ENCODE peak calls at places on chromosomes 12 and 14, in five cellular contexts. O, F, H, V and E are unnamed samples.

GRCh38 chr12:113087193-113087592 is 30.7 kb downstream of the DTX1 start:
- DNase-seq in O (no peak), F (no peak), H (no peak), V (no peak), E (no peak)

GRCh38 chr12:119673634-119674033 is 5.7 kb downstream of the PRKAB1 start:
- DNase-seq in O (peak; percentile 63), F (no peak), H (no peak), V (no peak), E (no peak)

GRCh38 chr14:78566017-78566858 is 396.1 kb downstream of the NRXN3 start:
- DNase-seq in O (peak; percentile 63), F (peak; percentile 70), H (peak; percentile 81), V (peak; percentile 62), E (peak; percentile 70)

GRCh38 chr14:89351364-89351957 is 65.6 kb downstream of the FOXN3 start:
- DNase-seq in O (no peak), F (no peak), H (peak; percentile 76), V (no peak), E (peak; percentile 84)

GRCh38 chr14:61484011-61484410 is 162.6 kb downstream of the PRKCH start:
- DNase-seq in O (no peak), F (no peak), H (no peak), V (no peak), E (no peak)

GRCh38 chr12:122866379-122866778 is 29.5 kb downstream of the VPS37B start:
- DNase-seq in O (peak; percentile 40), F (no peak), H (peak; percentile 71), V (no peak), E (peak; percentile 92)

GRCh38 chr12:100427078-100427477 is 46.6 kb upstream of the NR1H4 start:
- DNase-seq in O (no peak), F (no peak), H (no peak), V (no peak), E (no peak)

GRCh38 chr14:106883218-106883692 is 1356.9 kb downstream of the TMEM121 start:
- DNase-seq in O (no peak), F (no peak), H (no peak), V (no peak), E (peak; percentile 30)

GRCh38 chr12:91877461-91878230 is 268.0 kb downstream of the BTG1 start:
- DNase-seq in O (no peak), F (no peak), H (no peak), V (no peak), E (no peak)

GRCh38 chr14:72745991-72746980 is 147.6 kb downstream of the DPF3 start:
- DNase-seq in O (no peak), F (peak; percentile 72), H (peak; percentile 15), V (no peak), E (peak; percentile 35)

GRCh38 chr14:99716091-99716849 is 32.2 kb downstream of the CYP46A1 start:
- DNase-seq in O (no peak), F (no peak), H (no peak), V (peak; percentile 9), E (no peak)

GRCh38 chr14:44759263-44759662 is 202.5 kb downstream of the KLHL28 start:
- DNase-seq in O (no peak), F (no peak), H (no peak), V (no peak), E (no peak)

GRCh38 chr12:124767075-124767821 is 96.4 kb downstream of the SCARB1 start:
- DNase-seq in O (peak; percentile 73), F (peak; percentile 69), H (peak; percentile 86), V (peak; percentile 69), E (peak; percentile 85)

GRCh38 chr12:51676875-51677274 is 85.8 kb downstream of the SCN8A start:
- DNase-seq in O (no peak), F (no peak), H (no peak), V (no peak), E (no peak)

GRCh38 chr14:100827140-100827517 is 1.2 kb downstream of the MEG3 start:
- DNase-seq in O (no peak), F (no peak), H (no peak), V (no peak), E (no peak)

GRCh38 chr14:100826371-100827139 is 637 bp downstream of the MEG3 start:
- DNase-seq in O (no peak), F (no peak), H (no peak), V (no peak), E (no peak)

GRCh38 chr14:100828448-100828834 is 2.5 kb downstream of the MEG3 start:
- DNase-seq in O (no peak), F (no peak), H (no peak), V (no peak), E (no peak)

GRCh38 chr14:100825691-100826331 is at the start of gene MEG3:
- DNase-seq in O (peak; percentile 42), F (peak; percentile 37), H (no peak), V (peak; percentile 28), E (no peak)

DNA sequence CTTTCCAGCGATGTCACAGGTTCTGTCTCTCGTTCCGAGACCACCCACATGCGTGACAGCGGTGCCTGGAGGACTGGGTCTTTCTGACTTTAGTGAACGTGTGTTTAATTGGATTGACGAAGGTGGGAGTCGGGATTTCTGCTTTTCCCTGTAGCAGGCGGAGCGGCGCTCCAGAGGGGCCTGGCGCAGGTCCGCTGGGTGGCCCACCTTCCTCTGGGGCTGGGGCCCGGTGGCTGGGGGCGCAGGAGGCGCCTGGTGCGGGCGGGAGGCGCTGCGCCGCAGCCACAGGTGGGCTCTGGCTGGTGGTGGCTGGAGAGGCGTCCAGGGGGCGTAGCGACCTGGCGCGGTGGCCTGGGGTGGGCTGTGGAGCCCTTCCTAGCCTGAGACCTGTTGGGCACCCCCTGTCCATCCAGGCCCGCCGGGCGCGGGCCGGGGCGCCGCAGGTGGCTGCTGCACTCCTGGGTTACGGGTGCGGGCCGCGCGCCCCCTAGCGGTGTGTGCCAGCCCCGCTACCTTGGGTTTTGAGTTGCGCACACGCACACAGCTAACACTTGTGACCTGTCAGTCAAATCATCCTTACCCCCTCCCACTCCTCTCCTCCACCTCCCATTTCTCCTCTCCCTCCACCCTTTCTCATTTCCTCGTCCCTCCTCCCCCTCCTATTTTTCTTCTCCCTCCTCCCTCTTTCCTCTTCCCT is 2.0 kb downstream of the MEG3 start:
- DNase-seq in O (no peak), F (no peak), H (no peak), V (no peak), E (no peak)
- TF ChIP-seq POLR2A in O (no peak), F (no peak), H (no peak), V (no peak), E (no peak)

GRCh38 chr12:11761869-11762567 is 112.5 kb downstream of the ETV6 start:
- DNase-seq in O (no peak), F (no peak), H (no peak), V (no peak), E (no peak)
- TF ChIP-seq POLR2A in O (no peak), F (no peak), H (no peak), V (no peak), E (no peak)

DNA sequence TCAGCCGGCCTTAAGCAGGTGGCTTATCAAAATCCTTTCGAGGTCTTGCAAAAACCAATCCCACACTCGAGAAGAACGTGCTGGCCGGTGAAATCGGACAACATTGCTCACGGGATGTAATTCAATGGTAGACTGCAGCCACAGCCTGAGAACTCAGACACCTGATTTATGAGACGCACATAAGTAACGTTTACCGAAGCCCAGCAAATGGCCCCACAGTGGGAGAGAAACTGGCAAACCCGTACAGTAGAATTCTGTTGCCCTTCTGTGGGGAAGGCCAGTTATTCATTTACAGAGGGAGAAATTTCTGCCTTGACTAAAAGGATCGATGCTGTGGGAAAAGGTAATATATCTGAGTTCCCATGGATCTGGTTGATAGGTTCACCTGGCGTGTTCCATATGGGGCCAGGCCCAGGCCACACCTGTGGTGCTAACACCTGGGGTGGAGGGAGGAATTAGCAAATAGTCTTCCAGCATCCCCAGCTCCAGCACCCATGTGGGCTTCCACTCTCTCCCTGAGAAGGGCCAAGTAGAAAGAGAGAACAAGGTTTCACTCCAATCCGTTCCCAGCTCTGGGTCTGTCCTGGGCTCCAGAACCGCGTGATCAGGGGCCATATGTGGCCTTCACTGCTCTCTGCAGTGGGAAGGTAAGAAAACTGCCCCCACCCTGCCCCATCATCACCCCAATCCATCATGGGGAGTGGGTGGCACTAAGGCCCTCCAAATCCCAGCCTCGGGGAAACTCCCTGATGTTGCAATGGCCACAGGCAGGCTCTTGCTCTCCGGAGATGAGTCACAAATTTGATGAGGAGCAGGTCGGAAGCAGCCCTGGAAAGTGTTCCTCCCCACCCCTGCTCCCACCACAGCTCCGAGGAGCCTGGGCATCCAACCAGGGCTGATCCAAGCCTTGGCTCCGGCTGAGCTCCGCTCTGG is 12.7 kb downstream of the BDKRB1 start:
- DNase-seq in O (peak; percentile 50), F (peak; percentile 30), H (no peak), V (peak; percentile 58), E (no peak)
- TF ChIP-seq POLR2A in O (no peak), F (no peak), H (no peak), V (no peak), E (no peak)

GRCh38 chr12:12583510-12583909 is 20.8 kb upstream of the DUSP16 start:
- DNase-seq in O (no peak), F (no peak), H (no peak), V (no peak), E (no peak)

GRCh38 chr12:12577786-12578185 is 15.1 kb upstream of the DUSP16 start:
- DNase-seq in O (no peak), F (no peak), H (no peak), V (no peak), E (no peak)

GRCh38 chr12:12585115-12585862 is 22.6 kb upstream of the DUSP16 start:
- DNase-seq in O (no peak), F (no peak), H (no peak), V (no peak), E (no peak)

GRCh38 chr12:12582895-12583303 is 20.2 kb upstream of the DUSP16 start:
- DNase-seq in O (no peak), F (no peak), H (no peak), V (no peak), E (no peak)

DNA sequence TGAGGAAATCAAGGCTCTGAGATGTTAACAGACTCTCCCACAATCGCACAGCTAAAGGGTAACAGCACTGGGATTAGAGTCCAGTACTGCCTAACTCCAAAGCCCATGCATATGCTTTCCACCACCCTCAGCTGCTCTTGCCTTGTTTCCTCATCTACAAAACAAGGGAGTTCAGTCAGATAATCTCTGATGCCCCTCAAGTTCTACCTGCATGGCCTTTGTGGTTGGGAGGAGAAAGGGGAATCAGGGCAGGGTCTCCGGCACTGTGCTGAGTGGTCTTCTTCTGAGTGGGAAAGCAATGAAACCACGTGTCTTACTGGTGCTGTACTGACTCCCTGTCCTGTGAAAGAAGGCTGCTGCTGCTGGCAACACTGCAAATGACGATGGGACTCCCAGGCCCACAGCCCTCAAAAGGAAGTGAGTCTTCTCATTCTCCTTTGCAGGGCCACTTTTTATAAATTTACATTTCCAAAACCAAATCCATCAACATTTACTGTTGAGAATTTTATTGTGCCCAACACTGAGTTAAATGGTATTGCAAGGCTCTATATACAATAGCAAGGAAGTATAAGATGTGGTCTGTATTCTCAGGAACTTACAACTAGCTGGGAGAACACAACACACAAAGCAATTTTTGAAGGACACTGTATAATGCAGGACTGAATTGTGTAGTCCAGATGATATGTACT is 19.7 kb upstream of the DUSP16 start:
- DNase-seq in O (no peak), F (no peak), H (no peak), V (no peak), E (no peak)
- TF ChIP-seq POLR2A in O (no peak), F (no peak), H (no peak), V (no peak), E (no peak)